ENCODE peak calls at places on chromosome 1, in six cellular contexts. O, W, B, U, G and X are unnamed samples.

GRCh38 chr1:26161408-26162219 is 2.7 kb downstream of the FAM110D start:
- DNase-seq in B (no peak), O (peak; percentile 84), G (peak; percentile 88), U (peak; percentile 33), W (no peak), X (no peak)

GRCh38 chr1:227889863-227890405 is 57.8 kb downstream of the WNT9A start:
- DNase-seq in O (peak; percentile 71), W (no peak), B (no peak), U (no peak), G (no peak), X (peak; percentile 53)

GRCh38 chr1:119327066-119327435 is 41.5 kb upstream of the HAO2 start:
- DNase-seq in W (no peak), U (no peak), B (no peak), O (no peak), G (no peak), X (no peak)

GRCh38 chr1:94258873-94259331 is 21.5 kb upstream of the ARHGAP29 start:
- DNase-seq in G (peak; percentile 65), B (no peak), W (no peak), U (peak; percentile 95), O (no peak), X (peak; percentile 72)

GRCh38 chr1:227777156-227777555 is 38.3 kb upstream of the PRSS38 start:
- DNase-seq in U (no peak), W (no peak), B (no peak), O (peak; percentile 67), G (peak; percentile 43), X (no peak)

GRCh38 chr1:165668184-165668583 is 30.2 kb downstream of the ALDH9A1 start:
- DNase-seq in W (no peak), G (no peak), O (no peak), B (no peak), U (no peak), X (no peak)

GRCh38 chr1:147389532-147390184 is 147.2 kb downstream of the CHD1L start:
- DNase-seq in G (peak; percentile 30), B (no peak), W (peak; percentile 65), U (peak; percentile 59), O (no peak), X (no peak)

GRCh38 chr1:9827558-9828185 is 3.9 kb upstream of the CLSTN1 start:
- DNase-seq in B (no peak), U (peak; percentile 55), G (no peak), O (peak; percentile 46), W (peak; percentile 19), X (no peak)

GRCh38 chr1:7644086-7644485 is 127.0 kb upstream of the VAMP3 start:
- DNase-seq in O (no peak), U (no peak), G (no peak), B (no peak), W (no peak), X (no peak)

GRCh38 chr1:180504186-180504585 is 1.8 kb upstream of the ACBD6 start:
- DNase-seq in G (no peak), O (no peak), B (no peak), W (no peak), U (no peak), X (no peak)

GRCh38 chr1:155912056-155912536 is 947 bp upstream of the RIT1 start:
- DNase-seq in B (no peak), U (no peak), O (no peak), G (no peak), W (no peak), X (no peak)

GRCh38 chr1:222798111-222798510 is 16.7 kb upstream of the DISP1 start:
- DNase-seq in W (no peak), G (no peak), B (no peak), U (peak; percentile 67), O (no peak), X (no peak)

GRCh38 chr1:74468982-74469603 is 43.3 kb downstream of the LRRC53 start:
- DNase-seq in O (no peak), B (no peak), W (peak; percentile 18), G (no peak), U (peak; percentile 61), X (no peak)